ENCODE peak calls at places on chromosomes 16 and 17, in five cellular contexts. A, E, U, Y and S are unnamed samples.

GRCh38 chr17:45775576-45776011 is 8.5 kb upstream of the CRHR1 start:
- DNase-seq in Y (no peak), U (no peak), A (no peak), E (no peak), S (no peak)

GRCh38 chr17:48392836-48393235 is 37.2 kb downstream of the SKAP1 start:
- DNase-seq in Y (peak), U (no peak), A (no peak), E (no peak), S (no peak)

GRCh38 chr17:39781814-39782213 is 44.1 kb downstream of the GRB7 start:
- DNase-seq in U (no peak), E (no peak), Y (no peak), A (no peak), S (no peak)

GRCh38 chr16:21001262-21001661 is 100.7 kb downstream of the LYRM1 start:
- DNase-seq in U (peak), Y (no peak), A (peak), E (no peak), S (peak)

GRCh38 chr16:66035096-66035495 is 331.4 kb upstream of the CDH5 start:
- DNase-seq in U (peak), A (no peak), Y (no peak), E (peak), S (peak)

GRCh38 chr17:39867084-39867890 is 715 bp upstream of the ZPBP2 start:
- DNase-seq in Y (no peak), U (no peak), E (no peak), A (no peak), S (no peak)

GRCh38 chr17:77720946-77721822 is 237.3 kb upstream of the TNRC6C start:
- DNase-seq in Y (no peak), U (no peak), A (no peak), E (peak), S (no peak)

GRCh38 chr17:79930077-79930785 is 91.0 kb upstream of the CBX4 start:
- DNase-seq in A (peak), E (no peak), U (peak), Y (no peak), S (no peak)

GRCh38 chr16:88378836-88379693 is 3.7 kb upstream of the ZNF469 start:
- DNase-seq in E (peak), A (no peak), Y (peak), U (no peak), S (no peak)

GRCh38 chr17:13544292-13544691 is 57.4 kb downstream of the HS3ST3A1 start:
- DNase-seq in E (no peak), A (no peak), U (peak), Y (peak), S (peak)

GRCh38 chr17:16872836-16873653 is 98.9 kb downstream of the TNFRSF13B start:
- DNase-seq in E (no peak), A (peak), Y (peak), U (no peak), S (no peak)

GRCh38 chr16:70696952-70697600 is 11.2 kb upstream of the MTSS2 start:
- DNase-seq in A (no peak), E (no peak), Y (no peak), U (no peak), S (no peak)

GRCh38 chr17:4208228-4208627 is 55.6 kb downstream of the ANKFY1 start:
- DNase-seq in E (no peak), U (no peak), A (no peak), Y (peak), S (peak)

GRCh38 chr17:19534562-19535149 is 1.0 kb downstream of the SLC47A1 start:
- DNase-seq in E (no peak), U (peak), A (no peak), Y (peak), S (no peak)

GRCh38 chr16:62821771-62822170 is 785.5 kb upstream of the CDH8 start:
- DNase-seq in Y (no peak), U (no peak), A (no peak), E (no peak), S (no peak)

GRCh38 chr17:8469964-8470363 is 34.3 kb downstream of the NDEL1 start:
- DNase-seq in E (no peak), A (no peak), U (no peak), Y (no peak), S (peak)

GRCh38 chr17:27294689-27295630 is 1.0 kb downstream of the WSB1 start:
- DNase-seq in E (peak), A (peak), Y (peak), U (peak), S (peak)

GRCh38 chr17:13510062-13510461 is 91.7 kb downstream of the HS3ST3A1 start:
- DNase-seq in U (peak), A (peak), Y (no peak), E (no peak), S (no peak)

GRCh38 chr16:57407521-57408353 is 3.2 kb downstream of the CCL17 start:
- DNase-seq in E (no peak), U (no peak), Y (no peak), A (no peak), S (no peak)

GRCh38 chr16:17367034-17367433 is 103.7 kb downstream of the XYLT1 start:
- DNase-seq in A (no peak), U (no peak), Y (no peak), E (no peak), S (no peak)

GRCh38 chr16:649646-650045 is 481 bp downstream of the WDR90 start:
- DNase-seq in Y (peak), U (no peak), E (no peak), A (no peak), S (no peak)

GRCh38 chr16:10080031-10080772 is 102.0 kb downstream of the GRIN2A start:
- DNase-seq in A (no peak), Y (no peak), U (peak), E (no peak), S (peak)

GRCh38 chr17:58400826-58401225 is 16.5 kb downstream of the RNF43 start:
- DNase-seq in Y (no peak), E (no peak), U (no peak), A (no peak), S (no peak)

GRCh38 chr17:59572301-59572924 is 7.0 kb downstream of the DHX40 start:
- DNase-seq in E (no peak), Y (peak), A (no peak), U (peak), S (no peak)

GRCh38 chr17:28901866-28902818 is 737 bp downstream of the DHRS13 start:
- DNase-seq in E (peak), U (peak), A (no peak), Y (peak), S (no peak)

GRCh38 chr16:4260360-4260759 is 12.5 kb downstream of the TFAP4 start:
- DNase-seq in U (no peak), E (no peak), A (no peak), Y (peak), S (no peak)

GRCh38 chr17:80903041-80903611 is 88.5 kb upstream of the CHMP6 start:
- DNase-seq in U (no peak), Y (no peak), E (no peak), A (no peak), S (no peak)

GRCh38 chr16:30894540-30895368 is 877 bp upstream of the BCL7C start:
- DNase-seq in A (no peak), E (no peak), Y (peak), U (no peak), S (no peak)

GRCh38 chr17:27455914-27456680 is at the start of gene KSR1:
- DNase-seq in Y (peak), E (peak), U (peak), A (peak), S (peak)

GRCh38 chr16:55711959-55712876 is 56.4 kb downstream of the SLC6A2 start:
- DNase-seq in A (peak), E (peak), Y (no peak), U (peak), S (peak)